ENCODE peak calls at places on chromosomes 3 and 15, in six cellular contexts. X, G, S, M, R and K are unnamed samples.

GRCh38 chr3:52851348-52851747 is 16.5 kb upstream of the MUSTN1 start:
- DNase-seq in R (no peak), X (no peak), G (no peak), S (no peak), M (peak), K (peak)

GRCh38 chr15:56782306-56782705 is 49.0 kb upstream of the ZNF280D start:
- DNase-seq in X (no peak), R (no peak), S (no peak), M (no peak), G (no peak), K (no peak)

GRCh38 chr3:88408097-88408496 is 258.3 kb downstream of the C3orf38 start:
- DNase-seq in R (no peak), S (no peak), M (no peak), X (no peak), G (no peak), K (no peak)

GRCh38 chr3:48466386-48467109 is 20.0 kb downstream of the ATRIP start:
- DNase-seq in X (peak), M (peak), G (no peak), S (no peak), R (no peak), K (no peak)

GRCh38 chr15:91572110-91572509 is 281.4 kb upstream of the SLCO3A1 start:
- DNase-seq in R (no peak), X (no peak), G (no peak), S (no peak), M (no peak), K (peak)

GRCh38 chr3:99714146-99714545 is 75.8 kb downstream of the COL8A1 start:
- DNase-seq in X (no peak), R (no peak), M (no peak), G (no peak), S (no peak), K (peak)

GRCh38 chr3:52346623-52347530 is 30.8 kb downstream of the DNAH1 start:
- DNase-seq in G (no peak), M (no peak), R (no peak), S (no peak), X (no peak), K (peak)

GRCh38 chr15:95887666-95888480 is 442.6 kb upstream of the NR2F2 start:
- DNase-seq in R (no peak), M (no peak), G (no peak), S (no peak), X (no peak), K (no peak)

GRCh38 chr15:97652700-97653167 is 307.8 kb upstream of the ARRDC4 start:
- DNase-seq in X (no peak), M (no peak), G (no peak), R (no peak), S (no peak), K (no peak)

GRCh38 chr15:41827880-41828746 is at the start of gene JMJD7:
- DNase-seq in R (peak), G (peak), S (peak), M (peak), X (peak), K (peak)

GRCh38 chr3:25288416-25288815 is 139.6 kb upstream of the RARB start:
- DNase-seq in X (no peak), M (no peak), S (no peak), G (no peak), R (no peak), K (no peak)

GRCh38 chr15:56871867-56872266 is 46.6 kb upstream of the TCF12 start:
- DNase-seq in X (no peak), G (no peak), M (no peak), S (no peak), R (no peak), K (no peak)

GRCh38 chr3:23094890-23095462 is 108.2 kb upstream of the UBE2E2 start:
- DNase-seq in R (no peak), X (no peak), S (no peak), M (no peak), G (no peak), K (peak)

GRCh38 chr3:27880969-27881892 is 159.1 kb upstream of the EOMES start:
- DNase-seq in G (peak), R (no peak), S (no peak), X (no peak), M (no peak), K (no peak)

GRCh38 chr3:172673210-172673679 is 37.6 kb downstream of the NCEH1 start:
- DNase-seq in M (peak), R (no peak), X (peak), S (peak), G (no peak), K (peak)

GRCh38 chr3:172034786-172035685 is 4.3 kb upstream of the FNDC3B start:
- DNase-seq in G (no peak), X (no peak), R (no peak), S (peak), M (peak), K (peak)

GRCh38 chr3:177041021-177041729 is 156.1 kb downstream of the TBL1XR1 start:
- DNase-seq in G (no peak), X (no peak), M (no peak), S (no peak), R (peak), K (peak)

GRCh38 chr3:113677745-113678144 is 18.7 kb downstream of the USF3 start:
- DNase-seq in R (no peak), M (no peak), S (peak), G (no peak), X (no peak), K (no peak)

GRCh38 chr15:65954289-65954741 is 85.0 kb downstream of the RAB11A start:
- DNase-seq in R (no peak), S (no peak), G (no peak), X (no peak), M (peak), K (peak)

GRCh38 chr15:43093026-43093425 is 12.8 kb downstream of the UBR1 start:
- DNase-seq in X (no peak), S (no peak), M (no peak), G (no peak), R (no peak), K (peak)

GRCh38 chr3:172461530-172462138 is 13.4 kb upstream of the GHSR start:
- DNase-seq in X (no peak), R (no peak), M (peak), S (no peak), G (no peak), K (peak)

GRCh38 chr15:64895285-64896065 is 16.2 kb upstream of the ANKDD1A start:
- DNase-seq in G (no peak), M (peak), S (no peak), R (no peak), X (no peak), K (peak)

GRCh38 chr3:141643391-141643790 is 94.7 kb upstream of the RNF7 start:
- DNase-seq in S (no peak), M (no peak), G (no peak), X (no peak), R (no peak), K (no peak)

GRCh38 chr3:148974726-148975125 is 16.6 kb upstream of the GYG1 start:
- DNase-seq in M (no peak), R (no peak), X (no peak), G (no peak), S (no peak), K (no peak)

GRCh38 chr15:25784876-25785642 is 78.1 kb downstream of the ATP10A start:
- DNase-seq in R (no peak), M (no peak), G (no peak), S (no peak), X (no peak), K (peak)

GRCh38 chr15:59550961-59551360 is 60.6 kb upstream of the GCNT3 start:
- DNase-seq in R (no peak), S (no peak), G (no peak), M (no peak), X (no peak), K (no peak)

GRCh38 chr3:46716461-46717441 is 918 bp downstream of the PRSS50 start:
- DNase-seq in M (no peak), G (no peak), S (peak), R (peak), X (peak), K (no peak)

GRCh38 chr3:186098740-186099139 is 10.1 kb downstream of the ETV5 start:
- DNase-seq in G (no peak), M (no peak), S (no peak), R (no peak), X (no peak), K (no peak)

GRCh38 chr15:40928975-40929729 is at the start of gene DLL4:
- DNase-seq in R (no peak), S (peak), M (no peak), G (no peak), X (peak), K (no peak)

GRCh38 chr15:88077249-88077810 is 179.2 kb downstream of the NTRK3 start:
- DNase-seq in G (no peak), X (no peak), R (no peak), M (no peak), S (no peak), K (no peak)

GRCh38 chr3:142910280-142910679 is 21.4 kb upstream of the PCOLCE2 start:
- DNase-seq in R (no peak), M (no peak), S (no peak), G (no peak), X (no peak), K (no peak)

GRCh38 chr3:142902356-142902755 is 13.5 kb upstream of the PCOLCE2 start:
- DNase-seq in S (no peak), G (no peak), M (no peak), R (no peak), X (no peak), K (no peak)

GRCh38 chr3:142909282-142909681 is 20.4 kb upstream of the PCOLCE2 start:
- DNase-seq in R (no peak), G (no peak), M (no peak), X (no peak), S (no peak), K (no peak)

GRCh38 chr3:142907996-142908395 is 19.1 kb upstream of the PCOLCE2 start:
- DNase-seq in M (no peak), R (no peak), G (no peak), S (no peak), X (no peak), K (no peak)

GRCh38 chr3:142904639-142905441 is 16.0 kb upstream of the PCOLCE2 start:
- DNase-seq in X (no peak), R (no peak), M (peak), G (no peak), S (peak), K (peak)
- TF ChIP-seq CTCF in X (no peak), R (no peak), M (peak), G (no peak), S (no peak), K (no peak)

GRCh38 chr3:134370611-134371451 is 3.4 kb downstream of the AMOTL2 start:
- DNase-seq in R (no peak), X (peak), S (no peak), M (no peak), G (no peak), K (no peak)
- H3K4me3 ChIP-seq in R (no peak), X (peak), S (no peak), M (no peak), G (peak), K (peak)

GRCh38 chr3:16101295-16102186 is 72.9 kb upstream of the GALNT15 start:
- DNase-seq in G (no peak), R (peak), M (no peak), X (no peak), S (peak), K (no peak)

GRCh38 chr3:16103472-16103871 is 71.0 kb upstream of the GALNT15 start:
- DNase-seq in G (no peak), S (no peak), R (no peak), X (no peak), M (no peak), K (peak)

GRCh38 chr3:16102187-16102561 is 72.3 kb upstream of the GALNT15 start:
- DNase-seq in G (no peak), R (no peak), M (no peak), X (no peak), S (no peak), K (no peak)

GRCh38 chr3:16104161-16104560 is 70.3 kb upstream of the GALNT15 start:
- DNase-seq in X (no peak), S (no peak), G (no peak), R (no peak), M (no peak), K (no peak)

DNA sequence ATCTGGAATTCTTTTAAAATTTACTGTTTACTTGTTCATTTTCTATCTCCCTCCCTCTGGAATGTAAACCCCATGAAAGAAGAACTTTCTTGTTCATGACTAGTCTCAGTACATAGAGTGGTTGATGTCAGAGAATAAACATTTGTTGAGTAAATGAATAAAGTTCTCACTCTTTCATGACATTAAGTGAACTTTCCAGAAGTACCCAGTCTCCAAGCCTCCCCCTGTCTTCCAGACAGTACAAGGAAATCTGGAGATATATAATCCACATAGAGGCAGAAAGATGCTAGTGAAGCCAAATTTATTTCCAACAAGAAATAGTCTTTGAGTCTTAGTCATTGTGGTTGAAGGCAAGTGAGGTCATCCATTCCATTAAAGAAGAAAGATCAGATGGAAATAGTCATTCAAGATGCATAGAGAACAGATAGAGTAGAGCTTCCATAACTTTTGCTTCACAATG is 71.5 kb upstream of the GALNT15 start:
- DNase-seq in M (no peak), S (no peak), G (no peak), X (no peak), R (no peak), K (peak)
- TF ChIP-seq CTCF in M (no peak), S (no peak), G (no peak), X (no peak), R (no peak), K (no peak)

GRCh38 chr15:74994685-74995084 is 678 bp upstream of the SCAMP5 start:
- DNase-seq in S (no peak), X (no peak), G (no peak), M (no peak), R (no peak), K (no peak)
- H3K4me3 ChIP-seq in S (no peak), X (no peak), G (no peak), M (peak), R (no peak), K (no peak)

DNA sequence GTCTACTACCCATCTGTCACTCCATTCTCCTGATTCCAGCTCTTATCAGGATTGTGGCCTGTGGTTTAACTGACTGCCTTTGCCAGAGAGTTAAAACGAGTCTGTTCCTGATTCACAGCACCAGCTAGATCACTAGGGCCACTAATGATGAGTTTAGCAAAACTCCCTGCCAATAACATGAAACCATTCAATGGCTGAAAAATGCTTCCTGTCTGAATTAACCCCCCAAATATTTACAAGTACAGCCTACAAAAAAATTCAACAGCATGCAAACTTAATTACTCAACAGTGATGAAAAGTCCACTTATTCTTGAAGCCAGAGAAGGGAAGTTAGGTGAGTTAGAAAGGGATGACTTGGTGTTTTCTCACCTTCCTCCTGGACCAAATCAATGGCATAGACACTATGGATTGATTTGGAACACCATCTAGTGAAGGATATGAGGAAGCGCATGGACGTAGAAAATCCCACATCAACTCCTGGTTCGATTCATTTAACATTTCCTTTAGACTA is 141.4 kb downstream of the TGFBR2 start:
- DNase-seq in M (peak), X (no peak), S (no peak), G (no peak), R (no peak), K (peak)
- TF ChIP-seq CTCF in M (peak), X (peak), S (peak), G (no peak), R (no peak), K (peak)

GRCh38 chr15:68300115-68300940 is 22.8 kb downstream of the FEM1B start:
- DNase-seq in S (peak), G (no peak), X (no peak), M (no peak), R (peak), K (no peak)

GRCh38 chr15:68298336-68298735 is 20.8 kb downstream of the FEM1B start:
- DNase-seq in S (no peak), M (no peak), R (peak), X (no peak), G (no peak), K (no peak)

GRCh38 chr15:68301300-68301699 is 23.8 kb downstream of the FEM1B start:
- DNase-seq in M (no peak), G (no peak), R (peak), S (peak), X (no peak), K (no peak)

GRCh38 chr15:68299436-68299835 is 21.9 kb downstream of the FEM1B start:
- DNase-seq in M (no peak), X (no peak), R (peak), S (peak), G (no peak), K (no peak)

DNA sequence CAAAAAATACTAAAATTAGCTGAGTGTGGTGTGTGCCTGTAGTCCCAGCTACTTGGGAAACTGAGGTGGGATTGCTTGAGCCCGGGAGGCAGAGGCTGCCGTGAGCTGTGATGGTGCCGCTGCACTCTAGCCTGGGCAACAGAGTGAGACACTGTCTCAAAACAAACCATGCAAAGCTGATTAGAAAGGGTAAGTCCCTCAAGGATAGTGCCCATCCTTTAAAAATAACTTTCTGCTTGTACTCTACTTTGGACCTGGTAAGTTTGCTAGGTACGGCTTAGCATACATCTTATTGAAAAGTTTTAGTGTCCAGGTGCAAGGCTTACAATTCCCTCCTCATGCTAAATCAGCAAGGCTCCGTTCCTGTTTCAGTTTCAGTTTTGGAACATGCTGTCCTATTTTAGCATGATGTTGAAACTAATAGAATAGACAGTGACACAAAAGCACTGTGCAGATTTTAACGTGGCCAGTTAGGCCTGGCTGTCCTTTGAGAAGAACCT is 21.4 kb downstream of the FEM1B start:
- DNase-seq in S (peak), X (no peak), M (peak), R (peak), G (no peak), K (no peak)
- H3K4me3 ChIP-seq in S (no peak), X (peak), M (peak), R (no peak), G (peak), K (no peak)

GRCh38 chr3:62732183-62732904 is 142.9 kb downstream of the CADPS start:
- DNase-seq in G (no peak), M (peak), X (no peak), S (peak), R (no peak), K (no peak)
- TF ChIP-seq CTCF in G (no peak), M (no peak), X (no peak), S (no peak), R (no peak), K (no peak)

GRCh38 chr15:89666147-89666857 is 11.0 kb upstream of the KIF7 start:
- DNase-seq in G (no peak), S (no peak), M (no peak), R (no peak), X (no peak), K (no peak)
- H3K4me3 ChIP-seq in G (peak), S (peak), M (no peak), R (no peak), X (peak), K (no peak)

GRCh38 chr3:155859859-155860258 is 5.6 kb upstream of the SLC33A1 start:
- DNase-seq in X (no peak), G (no peak), S (no peak), R (no peak), M (peak), K (peak)
- TF ChIP-seq CTCF in X (peak), G (no peak), S (no peak), R (no peak), M (peak), K (peak)

GRCh38 chr15:85298366-85298765 is 82.0 kb upstream of the AKAP13 start:
- DNase-seq in M (no peak), S (no peak), X (no peak), G (no peak), R (no peak), K (no peak)

GRCh38 chr15:85298941-85299340 is 81.5 kb upstream of the AKAP13 start:
- DNase-seq in G (no peak), M (no peak), X (no peak), R (no peak), S (no peak), K (no peak)

GRCh38 chr15:85302271-85302670 is 78.1 kb upstream of the AKAP13 start:
- DNase-seq in G (no peak), R (no peak), X (no peak), M (no peak), S (no peak), K (no peak)

GRCh38 chr15:85297537-85297936 is 82.9 kb upstream of the AKAP13 start:
- DNase-seq in G (no peak), M (no peak), X (no peak), S (no peak), R (no peak), K (no peak)

DNA sequence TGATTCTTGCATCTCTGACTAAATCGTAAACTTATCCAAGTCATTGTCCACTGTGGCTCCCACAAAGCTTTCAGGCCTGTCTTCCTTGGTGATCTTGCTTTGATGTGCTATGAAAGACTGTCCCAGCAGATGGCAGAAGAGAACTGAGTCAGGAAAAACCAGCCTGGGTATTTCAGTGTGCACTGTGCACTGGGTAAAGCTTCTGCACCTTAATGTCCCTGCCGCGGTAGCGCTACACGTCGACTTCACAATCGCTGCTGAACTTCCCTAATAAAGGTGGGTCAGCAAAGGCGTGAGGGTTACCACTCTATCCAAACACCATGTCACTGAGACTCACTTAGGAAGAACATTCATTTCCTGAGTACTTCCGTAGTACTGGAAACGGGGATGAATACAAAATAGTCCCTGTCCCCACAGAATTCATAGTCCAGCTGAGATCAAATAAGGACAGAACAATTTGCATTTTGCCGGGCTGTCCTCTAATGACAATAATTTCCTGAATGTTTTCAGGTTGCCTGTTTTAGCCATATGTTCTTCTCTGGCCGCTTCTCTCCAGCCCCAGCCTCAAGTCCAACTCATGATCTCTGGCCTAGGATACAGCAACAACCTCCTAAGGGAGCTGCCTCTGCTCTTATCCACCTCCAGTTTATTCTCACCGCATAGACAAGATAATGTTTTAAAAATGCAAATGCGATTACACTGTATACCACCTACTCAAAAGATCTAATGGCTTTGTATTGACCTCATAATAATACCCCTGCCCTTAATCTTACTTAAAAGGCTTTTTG is 83.6 kb upstream of the AKAP13 start:
- DNase-seq in S (peak), M (peak), X (no peak), G (peak), R (peak), K (peak)
- H3K4me3 ChIP-seq in S (peak), M (peak), X (peak), G (peak), R (no peak), K (peak)